ENCODE peak calls at places on chromosomes 7 and 10, in six cellular contexts. One of them, this sample, is unnamed. For H3K4me1, the result is how much of the 10 kb centered on the place peaks cover.

GRCh38 chr7:135923700-135924261 is 53.4 kb downstream of the MTPN start:
- DNase-seq in neuronal stem cell: no peak
- DNase-seq in IMR-90: peak
- DNase-seq in mesenchymal stem cell: peak
- DNase-seq in H1: no peak
- DNase-seq in mesendoderm: peak
- DNase-seq in this sample: no peak

GRCh38 chr10:131750973-131751826 is 149.6 kb upstream of the PPP2R2D start:
- DNase-seq in neuronal stem cell: peak
- DNase-seq in IMR-90: no peak
- DNase-seq in mesenchymal stem cell: no peak
- DNase-seq in H1: no peak
- DNase-seq in mesendoderm: no peak
- DNase-seq in this sample: no peak

GRCh38 chr10:92756233-92757065 is 66.7 kb downstream of the HHEX start:
- DNase-seq in neuronal stem cell: no peak
- DNase-seq in IMR-90: peak
- DNase-seq in mesenchymal stem cell: no peak
- DNase-seq in H1: no peak
- DNase-seq in mesendoderm: peak
- DNase-seq in this sample: no peak

GRCh38 chr10:113047605-113047962 is 97.5 kb downstream of the TCF7L2 start:
- DNase-seq in neuronal stem cell: no peak
- DNase-seq in IMR-90: no peak
- DNase-seq in mesenchymal stem cell: peak
- DNase-seq in H1: no peak
- DNase-seq in mesendoderm: no peak
- DNase-seq in this sample: no peak

GRCh38 chr7:55158541-55158940 is 139.7 kb downstream of the EGFR start:
- DNase-seq in neuronal stem cell: no peak
- DNase-seq in IMR-90: peak
- DNase-seq in mesenchymal stem cell: no peak
- DNase-seq in H1: no peak
- DNase-seq in mesendoderm: no peak
- DNase-seq in this sample: no peak

GRCh38 chr7:41940760-41941343 is 238.0 kb upstream of the INHBA start:
- DNase-seq in neuronal stem cell: peak
- DNase-seq in IMR-90: peak
- DNase-seq in mesenchymal stem cell: peak
- DNase-seq in H1: peak
- DNase-seq in mesendoderm: peak
- DNase-seq in this sample: peak

GRCh38 chr10:121516483-121516882 is 81.8 kb downstream of the FGFR2 start:
- DNase-seq in neuronal stem cell: no peak
- DNase-seq in IMR-90: no peak
- DNase-seq in mesenchymal stem cell: no peak
- DNase-seq in H1: no peak
- DNase-seq in mesendoderm: no peak
- DNase-seq in this sample: no peak

GRCh38 chr7:137689761-137690160 is 157.0 kb downstream of the DGKI start:
- DNase-seq in neuronal stem cell: no peak
- DNase-seq in IMR-90: no peak
- DNase-seq in mesenchymal stem cell: no peak
- DNase-seq in H1: no peak
- DNase-seq in mesendoderm: no peak
- DNase-seq in this sample: no peak

GRCh38 chr7:114466911-114467310 is 52.3 kb downstream of the FOXP2 start:
- DNase-seq in neuronal stem cell: no peak
- DNase-seq in IMR-90: peak
- DNase-seq in mesenchymal stem cell: no peak
- DNase-seq in H1: no peak
- DNase-seq in mesendoderm: no peak
- DNase-seq in this sample: no peak

GRCh38 chr7:151632750-151633515 is 113.2 kb upstream of the RHEB start:
- DNase-seq in neuronal stem cell: peak
- DNase-seq in IMR-90: peak
- DNase-seq in mesenchymal stem cell: peak
- DNase-seq in H1: peak
- DNase-seq in mesendoderm: peak
- DNase-seq in this sample: peak

GRCh38 chr10:132591166-132591971 is 53.8 kb downstream of the INPP5A start:
- DNase-seq in neuronal stem cell: no peak
- DNase-seq in IMR-90: peak
- DNase-seq in mesenchymal stem cell: peak
- DNase-seq in H1: no peak
- DNase-seq in mesendoderm: peak
- DNase-seq in this sample: peak

GRCh38 chr10:80356563-80356999 is at the start of the genes DYDC1 and DYDC2:
- DNase-seq in neuronal stem cell: peak
- DNase-seq in IMR-90: no peak
- DNase-seq in mesenchymal stem cell: peak
- DNase-seq in H1: peak
- DNase-seq in mesendoderm: peak
- DNase-seq in this sample: peak

GRCh38 chr7:44964384-44964830 is 14.4 kb downstream of the MYO1G start:
- DNase-seq in neuronal stem cell: no peak
- DNase-seq in IMR-90: peak
- DNase-seq in mesenchymal stem cell: peak
- DNase-seq in H1: peak
- DNase-seq in mesendoderm: peak
- DNase-seq in this sample: peak

GRCh38 chr7:7830122-7830878 is 111.9 kb upstream of the RPA3 start:
- DNase-seq in neuronal stem cell: no peak
- DNase-seq in IMR-90: no peak
- DNase-seq in mesenchymal stem cell: no peak
- DNase-seq in H1: no peak
- DNase-seq in mesendoderm: peak
- DNase-seq in this sample: no peak

GRCh38 chr10:32077896-32078295 is 21.7 kb upstream of the KIF5B start:
- DNase-seq in neuronal stem cell: no peak
- DNase-seq in IMR-90: peak
- DNase-seq in mesenchymal stem cell: peak
- DNase-seq in H1: no peak
- DNase-seq in mesendoderm: peak
- DNase-seq in this sample: no peak

GRCh38 chr7:131591674-131592328 is 35.4 kb upstream of the PODXL start:
- DNase-seq in neuronal stem cell: no peak
- DNase-seq in IMR-90: no peak
- DNase-seq in mesenchymal stem cell: no peak
- DNase-seq in H1: no peak
- DNase-seq in mesendoderm: no peak
- DNase-seq in this sample: no peak

GRCh38 chr7:96996937-96997511 is 8.3 kb upstream of the DLX6 start:
- DNase-seq in neuronal stem cell: peak
- DNase-seq in IMR-90: no peak
- DNase-seq in mesenchymal stem cell: no peak
- DNase-seq in H1: no peak
- DNase-seq in mesendoderm: no peak
- DNase-seq in this sample: no peak

GRCh38 chr10:123154943-123155505 is 822 bp downstream of the BUB3 start:
- DNase-seq in neuronal stem cell: no peak
- DNase-seq in IMR-90: peak
- DNase-seq in mesenchymal stem cell: peak
- DNase-seq in H1: no peak
- DNase-seq in mesendoderm: no peak
- DNase-seq in this sample: peak

GRCh38 chr7:82288769-82289535 is 154.6 kb downstream of the CACNA2D1 start:
- DNase-seq in neuronal stem cell: no peak
- DNase-seq in IMR-90: no peak
- DNase-seq in mesenchymal stem cell: no peak
- DNase-seq in H1: no peak
- DNase-seq in mesendoderm: no peak
- DNase-seq in this sample: no peak

DNA sequence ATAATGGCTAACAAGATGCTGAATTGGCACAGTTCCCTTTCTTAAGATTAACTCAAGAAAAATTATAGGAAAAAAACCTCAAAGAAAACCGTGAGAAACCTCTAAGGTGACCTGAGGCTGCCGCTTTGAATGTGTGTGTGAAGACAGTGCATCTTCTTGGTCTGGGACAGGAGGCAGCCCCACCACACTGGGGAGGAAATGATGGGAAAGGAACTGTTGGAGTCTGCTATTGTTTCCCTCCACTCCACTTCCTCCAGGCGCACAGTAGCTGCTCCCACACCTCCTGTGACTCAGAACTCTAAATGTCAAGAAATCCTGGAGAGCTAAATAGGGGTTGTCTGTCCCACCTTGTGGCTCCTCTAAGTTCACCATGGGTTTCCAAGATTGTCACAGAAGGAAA is 179.5 kb downstream of the PDE1C start:
- DNase-seq in neuronal stem cell: no peak
- DNase-seq in IMR-90: no peak
- DNase-seq in mesenchymal stem cell: no peak
- DNase-seq in H1: no peak
- DNase-seq in mesendoderm: no peak
- DNase-seq in this sample: no peak
- H3K4me1 ChIP-seq in neuronal stem cell: under half
- H3K4me1 ChIP-seq in IMR-90: under half
- H3K4me1 ChIP-seq in mesenchymal stem cell: under half
- H3K4me1 ChIP-seq in H1: under half
- H3K4me1 ChIP-seq in mesendoderm: under half
- H3K4me1 ChIP-seq in this sample: under half

GRCh38 chr7:155336812-155337602 is 39.3 kb downstream of the INSIG1 start:
- DNase-seq in neuronal stem cell: no peak
- DNase-seq in IMR-90: no peak
- DNase-seq in mesenchymal stem cell: no peak
- DNase-seq in H1: no peak
- DNase-seq in mesendoderm: no peak
- DNase-seq in this sample: no peak
- H3K23ac ChIP-seq in neuronal stem cell: no peak
- H3K23ac ChIP-seq in IMR-90: no peak
- H3K23ac ChIP-seq in mesenchymal stem cell: no peak
- H3K23ac ChIP-seq in H1: no peak
- H3K23ac ChIP-seq in mesendoderm: no peak
- H3K23ac ChIP-seq in this sample: no peak

GRCh38 chr7:129703751-129704150 is 92.2 kb downstream of the NRF1 start:
- DNase-seq in neuronal stem cell: no peak
- DNase-seq in IMR-90: no peak
- DNase-seq in mesenchymal stem cell: no peak
- DNase-seq in H1: no peak
- DNase-seq in mesendoderm: no peak
- DNase-seq in this sample: no peak
- H3K4me1 ChIP-seq in neuronal stem cell: under half
- H3K4me1 ChIP-seq in IMR-90: under half
- H3K4me1 ChIP-seq in mesenchymal stem cell: under half
- H3K4me1 ChIP-seq in H1: under half
- H3K4me1 ChIP-seq in mesendoderm: under half
- H3K4me1 ChIP-seq in this sample: under half

GRCh38 chr7:112214268-112214667 is 7.8 kb downstream of the ZNF277 start:
- DNase-seq in neuronal stem cell: no peak
- DNase-seq in IMR-90: no peak
- DNase-seq in mesenchymal stem cell: no peak
- DNase-seq in H1: no peak
- DNase-seq in mesendoderm: no peak
- DNase-seq in this sample: no peak

GRCh38 chr7:112213735-112214134 is 7.2 kb downstream of the ZNF277 start:
- DNase-seq in neuronal stem cell: no peak
- DNase-seq in IMR-90: no peak
- DNase-seq in mesenchymal stem cell: no peak
- DNase-seq in H1: no peak
- DNase-seq in mesendoderm: no peak
- DNase-seq in this sample: no peak

GRCh38 chr7:112214887-112215286 is 8.4 kb downstream of the ZNF277 start:
- DNase-seq in neuronal stem cell: no peak
- DNase-seq in IMR-90: no peak
- DNase-seq in mesenchymal stem cell: no peak
- DNase-seq in H1: no peak
- DNase-seq in mesendoderm: no peak
- DNase-seq in this sample: no peak

GRCh38 chr7:112212516-112213036 is 6.1 kb downstream of the ZNF277 start:
- DNase-seq in neuronal stem cell: no peak
- DNase-seq in IMR-90: peak
- DNase-seq in mesenchymal stem cell: no peak
- DNase-seq in H1: no peak
- DNase-seq in mesendoderm: peak
- DNase-seq in this sample: no peak

GRCh38 chr7:112211348-112211907 is 4.9 kb downstream of the ZNF277 start:
- DNase-seq in neuronal stem cell: no peak
- DNase-seq in IMR-90: peak
- DNase-seq in mesenchymal stem cell: peak
- DNase-seq in H1: no peak
- DNase-seq in mesendoderm: no peak
- DNase-seq in this sample: no peak
- H3K23ac ChIP-seq in neuronal stem cell: no peak
- H3K23ac ChIP-seq in IMR-90: no peak
- H3K23ac ChIP-seq in mesenchymal stem cell: no peak
- H3K23ac ChIP-seq in H1: no peak
- H3K23ac ChIP-seq in mesendoderm: no peak
- H3K23ac ChIP-seq in this sample: no peak

GRCh38 chr10:14588084-14588937 is 186.4 kb downstream of the FAM107B start:
- DNase-seq in neuronal stem cell: no peak
- DNase-seq in IMR-90: peak
- DNase-seq in mesenchymal stem cell: peak
- DNase-seq in H1: no peak
- DNase-seq in mesendoderm: no peak
- DNase-seq in this sample: peak
- H3K4me1 ChIP-seq in neuronal stem cell: under half
- H3K4me1 ChIP-seq in IMR-90: under half
- H3K4me1 ChIP-seq in mesenchymal stem cell: under half
- H3K4me1 ChIP-seq in H1: under half
- H3K4me1 ChIP-seq in mesendoderm: under half
- H3K4me1 ChIP-seq in this sample: under half

DNA sequence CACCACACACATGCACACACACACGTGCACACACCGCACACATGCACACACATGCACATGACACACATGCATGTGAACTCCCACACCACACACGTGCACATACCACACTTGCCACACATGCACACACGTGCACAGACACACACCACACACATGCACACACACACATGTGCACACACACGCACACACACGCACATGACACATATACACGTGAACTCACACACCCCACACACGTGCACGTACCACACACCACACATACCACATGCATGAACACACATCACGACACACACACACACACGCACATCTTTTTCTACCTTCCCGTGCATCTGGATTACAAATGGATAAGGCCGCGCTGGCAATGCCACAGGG is 319.6 kb downstream of the WDR37 start:
- DNase-seq in neuronal stem cell: no peak
- DNase-seq in IMR-90: no peak
- DNase-seq in mesenchymal stem cell: no peak
- DNase-seq in H1: no peak
- DNase-seq in mesendoderm: no peak
- DNase-seq in this sample: no peak
- H3K23ac ChIP-seq in neuronal stem cell: peak
- H3K23ac ChIP-seq in IMR-90: no peak
- H3K23ac ChIP-seq in mesenchymal stem cell: no peak
- H3K23ac ChIP-seq in H1: no peak
- H3K23ac ChIP-seq in mesendoderm: no peak
- H3K23ac ChIP-seq in this sample: no peak

GRCh38 chr10:125107166-125107949 is 53.0 kb downstream of the CTBP2 start:
- DNase-seq in neuronal stem cell: no peak
- DNase-seq in IMR-90: no peak
- DNase-seq in mesenchymal stem cell: no peak
- DNase-seq in H1: no peak
- DNase-seq in mesendoderm: no peak
- DNase-seq in this sample: no peak
- H3K4me1 ChIP-seq in neuronal stem cell: under half
- H3K4me1 ChIP-seq in IMR-90: under half
- H3K4me1 ChIP-seq in mesenchymal stem cell: under half
- H3K4me1 ChIP-seq in H1: under half
- H3K4me1 ChIP-seq in mesendoderm: under half
- H3K4me1 ChIP-seq in this sample: under half

This sample was measured in H9.